ENCODE peak calls at places on chromosomes 11 and 22, in six cellular contexts. D, J, I, S, Q and L are unnamed samples.
A peak's percentile ranks its signal among the peaks of the same experiment; 100 is the strongest.

GRCh38 chr11:7621554-7621953 is 51.7 kb downstream of the CYB5R2 start:
- DNase-seq in J (no peak), S (no peak), I (no peak), Q (no peak), D (no peak), L (no peak)

GRCh38 chr11:110645253-110645652 is 67.0 kb downstream of the ARHGAP20 start:
- DNase-seq in D (no peak), I (no peak), S (no peak), J (no peak), Q (no peak), L (no peak)

GRCh38 chr11:86814775-86815174 is 14.4 kb downstream of the PRSS23 start:
- DNase-seq in J (no peak), S (peak; percentile 50), I (no peak), D (no peak), Q (no peak), L (no peak)

GRCh38 chr11:121426476-121427454 is 25.3 kb upstream of the SORL1 start:
- DNase-seq in Q (peak; percentile 60), I (peak; percentile 67), S (no peak), D (peak; percentile 55), J (no peak), L (no peak)

GRCh38 chr22:48895831-48896765 is 931.6 kb downstream of the BRD1 start:
- DNase-seq in I (no peak), J (no peak), S (no peak), Q (no peak), D (no peak), L (no peak)

GRCh38 chr11:27471588-27472397 is 797 bp downstream of the LGR4 start:
- DNase-seq in I (peak; percentile 71), D (peak; percentile 49), J (no peak), S (no peak), Q (peak; percentile 47), L (peak; percentile 68)

GRCh38 chr11:64268028-64268686 is 16.3 kb downstream of the BAD start:
- DNase-seq in J (no peak), D (no peak), Q (no peak), I (no peak), S (no peak), L (no peak)

GRCh38 chr11:132064987-132065620 is 694.7 kb downstream of the NTM start:
- DNase-seq in I (no peak), S (peak; percentile 98), D (no peak), J (no peak), Q (no peak), L (no peak)

GRCh38 chr11:132161538-132161937 is 791.1 kb downstream of the NTM start:
- DNase-seq in J (no peak), I (no peak), S (no peak), D (no peak), Q (no peak), L (no peak)

GRCh38 chr11:78655561-78655960 is 80.9 kb upstream of the NARS2 start:
- DNase-seq in I (no peak), S (no peak), Q (no peak), J (no peak), D (no peak), L (no peak)

GRCh38 chr11:78386551-78386950 is 31.1 kb downstream of the GAB2 start:
- DNase-seq in D (no peak), I (no peak), J (no peak), Q (no peak), S (no peak), L (no peak)

GRCh38 chr11:17563248-17563647 is 16.2 kb downstream of the OTOG start:
- DNase-seq in Q (no peak), J (no peak), S (no peak), D (no peak), I (peak; percentile 37), L (no peak)

GRCh38 chr22:49929553-49929979 is 11.1 kb downstream of the CRELD2 start:
- DNase-seq in I (peak; percentile 80), S (no peak), J (peak; percentile 65), D (peak; percentile 89), Q (peak; percentile 89), L (no peak)

GRCh38 chr22:28986366-28986765 is 75.3 kb downstream of the C22orf31 start:
- DNase-seq in S (peak; percentile 15), D (no peak), J (no peak), I (no peak), Q (no peak), L (no peak)

GRCh38 chr11:72625746-72626636 is 48.2 kb downstream of the PDE2A start:
- DNase-seq in J (no peak), I (peak; percentile 90), Q (peak; percentile 63), D (no peak), S (no peak), L (no peak)

GRCh38 chr11:33779849-33780528 is 5.7 kb upstream of the FBXO3 start:
- DNase-seq in D (no peak), J (no peak), I (no peak), S (peak; percentile 65), Q (no peak), L (no peak)

GRCh38 chr11:116384407-116384806 is 388.4 kb downstream of the BUD13 start:
- DNase-seq in J (no peak), Q (no peak), S (no peak), D (no peak), I (no peak), L (no peak)

GRCh38 chr11:117999354-117999993 is 13.3 kb downstream of the IL10RA start:
- DNase-seq in I (no peak), J (no peak), D (no peak), Q (no peak), S (no peak), L (no peak)

GRCh38 chr11:12169822-12170221 is 59.4 kb downstream of the MICAL2 start:
- DNase-seq in S (no peak), D (no peak), J (no peak), I (no peak), Q (no peak), L (no peak)

GRCh38 chr22:20393705-20394476 is at the start of gene ZNF74:
- DNase-seq in Q (peak; percentile 83), S (peak; percentile 82), D (peak; percentile 85), I (peak; percentile 95), J (peak; percentile 88), L (peak; percentile 62)
- TF ChIP-seq CTCF in Q (no peak), S (peak; percentile 21), D (no peak), I (no peak), J (no peak), L (no peak)

GRCh38 chr11:68204402-68204801 is 8.7 kb downstream of the KMT5B start:
- DNase-seq in I (no peak), S (no peak), J (no peak), D (no peak), Q (no peak), L (no peak)
- TF ChIP-seq CTCF in I (no peak), S (no peak), J (no peak), D (no peak), Q (no peak), L (no peak)

GRCh38 chr22:27791494-27792241 is 9.9 kb downstream of the MN1 start:
- DNase-seq in J (no peak), S (no peak), I (no peak), Q (no peak), D (no peak), L (no peak)

GRCh38 chr22:27785818-27786217 is 15.7 kb downstream of the MN1 start:
- DNase-seq in I (no peak), Q (no peak), J (no peak), S (no peak), D (no peak), L (no peak)

GRCh38 chr22:27790396-27791216 is 10.9 kb downstream of the MN1 start:
- DNase-seq in S (no peak), J (no peak), D (no peak), I (no peak), Q (no peak), L (no peak)

GRCh38 chr22:27786253-27786898 is 15.2 kb downstream of the MN1 start:
- DNase-seq in Q (no peak), I (peak; percentile 84), D (no peak), J (no peak), S (no peak), L (no peak)

DNA sequence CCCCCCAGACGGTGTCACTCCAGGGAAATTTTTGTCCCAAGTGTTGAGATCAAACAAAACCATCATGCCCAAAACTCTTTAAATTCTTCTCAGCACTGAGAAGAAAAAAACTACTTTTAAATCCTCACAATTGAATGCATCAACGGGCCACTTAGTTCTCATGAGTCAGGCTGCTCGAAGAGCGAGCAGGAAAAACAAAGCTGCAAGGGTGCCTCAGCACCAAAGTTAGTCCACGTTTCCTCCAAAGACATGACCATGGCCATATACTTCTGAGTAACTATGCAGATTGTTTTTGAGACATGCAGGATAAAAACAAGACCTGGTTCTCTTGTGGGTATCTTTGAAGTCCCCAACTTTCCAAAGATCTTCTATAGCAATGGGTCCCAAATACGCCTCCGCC is 12.7 kb downstream of the MN1 start:
- DNase-seq in S (no peak), Q (no peak), D (no peak), I (no peak), J (no peak), L (no peak)
- TF ChIP-seq CTCF in S (no peak), Q (no peak), D (no peak), I (no peak), J (no peak), L (no peak)

GRCh38 chr22:39802682-39803081 is 90.9 kb downstream of the ENTHD1 start:
- DNase-seq in J (no peak), D (no peak), I (no peak), Q (no peak), S (no peak), L (no peak)

GRCh38 chr22:39805117-39805516 is 88.4 kb downstream of the ENTHD1 start:
- DNase-seq in J (no peak), S (no peak), D (no peak), Q (no peak), I (no peak), L (no peak)

GRCh38 chr22:39809772-39810557 is 83.6 kb downstream of the ENTHD1 start:
- DNase-seq in J (no peak), I (no peak), S (no peak), Q (no peak), D (no peak), L (no peak)

DNA sequence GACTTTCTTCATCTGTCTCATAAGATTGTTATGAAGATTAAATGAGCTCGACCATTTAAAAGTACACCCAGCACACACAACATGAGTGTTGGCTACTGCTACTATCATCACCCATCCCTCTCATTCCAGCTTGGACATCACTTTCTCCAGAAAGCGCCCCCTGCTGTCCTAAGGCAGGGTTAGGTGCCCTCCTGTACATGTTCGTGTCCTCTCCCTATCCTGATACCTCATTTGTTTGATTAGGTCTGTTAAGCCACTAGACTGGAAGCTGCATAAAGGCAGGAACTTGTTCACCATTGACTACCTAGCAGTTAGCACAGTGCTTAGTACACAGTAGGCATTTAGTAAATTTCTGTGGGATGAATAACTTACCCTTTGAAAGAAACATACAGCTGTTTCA is 85.5 kb downstream of the ENTHD1 start:
- DNase-seq in Q (no peak), D (no peak), I (no peak), S (peak; percentile 8), J (no peak), L (no peak)
- TF ChIP-seq CTCF in Q (peak; percentile 28), D (no peak), I (no peak), S (peak; percentile 73), J (no peak), L (no peak)

GRCh38 chr22:38718414-38718813 is 12.7 kb downstream of the GTPBP1 start:
- DNase-seq in I (peak; percentile 78), J (peak; percentile 70), D (no peak), S (peak; percentile 87), Q (peak; percentile 47), L (peak; percentile 88)
- TF ChIP-seq CTCF in I (peak; percentile 68), J (no peak), D (no peak), S (peak; percentile 83), Q (peak; percentile 66), L (peak; percentile 69)

GRCh38 chr22:41925783-41926460 is 684 bp downstream of the TNFRSF13C start:
- DNase-seq in S (no peak), I (no peak), Q (peak; percentile 89), D (peak; percentile 89), J (peak; percentile 50), L (no peak)
- TF ChIP-seq CTCF in S (peak; percentile 75), I (peak; percentile 12), Q (peak; percentile 74), D (peak; percentile 83), J (peak; percentile 62), L (peak; percentile 40)